ENCODE peak calls at places on chromosomes 11 and 22, in seven cellular contexts. One of them, this sample, is unnamed.

GRCh38 chr11:115760921-115761320 is 256.7 kb upstream of the CADM1 start:
- DNase-seq in gastrocnemius medialis: no peak
- DNase-seq in stimulated activated naive CD4-positive, alpha-beta T cell: no peak
- DNase-seq in NCI-H1417 treated with DMSO at 0.1 percent for 48 hours: no peak
- DNase-seq in activated CD8-positive, alpha-beta memory T cell treated with anti-CD3 and anti-CD28 coated beads for 1 hour: no peak
- DNase-seq in GM23248: no peak
- DNase-seq in NCI-H524: no peak
- DNase-seq in this sample: no peak

GRCh38 chr11:121577106-121577505 is 124.3 kb upstream of the SORL1-AS1 start:
- DNase-seq in NCI-H524: no peak
- DNase-seq in activated CD8-positive, alpha-beta memory T cell treated with anti-CD3 and anti-CD28 coated beads for 1 hour: no peak
- DNase-seq in NCI-H1417 treated with DMSO at 0.1 percent for 48 hours: no peak
- DNase-seq in gastrocnemius medialis: no peak
- DNase-seq in stimulated activated naive CD4-positive, alpha-beta T cell: no peak
- DNase-seq in GM23248: no peak
- DNase-seq in this sample: no peak

GRCh38 chr22:17281026-17281809 is 62.0 kb upstream of the ADA2 start:
- DNase-seq in gastrocnemius medialis: no peak
- DNase-seq in stimulated activated naive CD4-positive, alpha-beta T cell: no peak
- DNase-seq in GM23248: no peak
- DNase-seq in activated CD8-positive, alpha-beta memory T cell treated with anti-CD3 and anti-CD28 coated beads for 1 hour: no peak
- DNase-seq in NCI-H1417 treated with DMSO at 0.1 percent for 48 hours: no peak
- DNase-seq in NCI-H524: no peak
- DNase-seq in this sample: no peak

GRCh38 chr11:8828055-8828454 is 82.9 kb upstream of the AKIP1 start:
- DNase-seq in NCI-H524: no peak
- DNase-seq in NCI-H1417 treated with DMSO at 0.1 percent for 48 hours: no peak
- DNase-seq in gastrocnemius medialis: no peak
- DNase-seq in GM23248: no peak
- DNase-seq in stimulated activated naive CD4-positive, alpha-beta T cell: no peak
- DNase-seq in activated CD8-positive, alpha-beta memory T cell treated with anti-CD3 and anti-CD28 coated beads for 1 hour: no peak
- DNase-seq in this sample: no peak

GRCh38 chr22:31122532-31123291 is at the start of gene INPP5J:
- DNase-seq in activated CD8-positive, alpha-beta memory T cell treated with anti-CD3 and anti-CD28 coated beads for 1 hour: no peak
- DNase-seq in NCI-H524: no peak
- DNase-seq in NCI-H1417 treated with DMSO at 0.1 percent for 48 hours: no peak
- DNase-seq in GM23248: peak; percentile 68
- DNase-seq in gastrocnemius medialis: peak; percentile 58
- DNase-seq in stimulated activated naive CD4-positive, alpha-beta T cell: no peak
- DNase-seq in this sample: peak; percentile 57

GRCh38 chr22:45009881-45010531 is at the start of gene PHF21B:
- DNase-seq in gastrocnemius medialis: no peak
- DNase-seq in stimulated activated naive CD4-positive, alpha-beta T cell: no peak
- DNase-seq in NCI-H524: peak; percentile 86
- DNase-seq in NCI-H1417 treated with DMSO at 0.1 percent for 48 hours: no peak
- DNase-seq in GM23248: peak; percentile 38
- DNase-seq in activated CD8-positive, alpha-beta memory T cell treated with anti-CD3 and anti-CD28 coated beads for 1 hour: no peak
- DNase-seq in this sample: peak; percentile 40

GRCh38 chr11:116310215-116310614 is 462.6 kb downstream of the BUD13 start:
- DNase-seq in activated CD8-positive, alpha-beta memory T cell treated with anti-CD3 and anti-CD28 coated beads for 1 hour: no peak
- DNase-seq in NCI-H1417 treated with DMSO at 0.1 percent for 48 hours: no peak
- DNase-seq in NCI-H524: no peak
- DNase-seq in gastrocnemius medialis: no peak
- DNase-seq in GM23248: no peak
- DNase-seq in stimulated activated naive CD4-positive, alpha-beta T cell: no peak
- DNase-seq in this sample: no peak

GRCh38 chr11:112455791-112456190 is 195.1 kb upstream of the PLET1 start:
- DNase-seq in gastrocnemius medialis: no peak
- DNase-seq in activated CD8-positive, alpha-beta memory T cell treated with anti-CD3 and anti-CD28 coated beads for 1 hour: no peak
- DNase-seq in NCI-H1417 treated with DMSO at 0.1 percent for 48 hours: no peak
- DNase-seq in NCI-H524: no peak
- DNase-seq in stimulated activated naive CD4-positive, alpha-beta T cell: no peak
- DNase-seq in GM23248: no peak
- DNase-seq in this sample: peak; percentile 14

GRCh38 chr22:47332246-47332980 is 570.0 kb downstream of the TBC1D22A start:
- DNase-seq in GM23248: no peak
- DNase-seq in NCI-H1417 treated with DMSO at 0.1 percent for 48 hours: no peak
- DNase-seq in NCI-H524: peak; percentile 28
- DNase-seq in gastrocnemius medialis: no peak
- DNase-seq in activated CD8-positive, alpha-beta memory T cell treated with anti-CD3 and anti-CD28 coated beads for 1 hour: no peak
- DNase-seq in stimulated activated naive CD4-positive, alpha-beta T cell: no peak
- DNase-seq in this sample: no peak

GRCh38 chr11:58579192-58580129 is 598 bp downstream of the ZFP91 start:
- DNase-seq in NCI-H1417 treated with DMSO at 0.1 percent for 48 hours: peak; percentile 56
- DNase-seq in gastrocnemius medialis: peak; percentile 91
- DNase-seq in stimulated activated naive CD4-positive, alpha-beta T cell: peak; percentile 90
- DNase-seq in activated CD8-positive, alpha-beta memory T cell treated with anti-CD3 and anti-CD28 coated beads for 1 hour: peak; percentile 84
- DNase-seq in NCI-H524: peak; percentile 69
- DNase-seq in GM23248: peak; percentile 96
- DNase-seq in this sample: peak; percentile 89

GRCh38 chr11:17529814-17530162 is 14.4 kb downstream of the USH1C start:
- DNase-seq in gastrocnemius medialis: no peak
- DNase-seq in NCI-H524: no peak
- DNase-seq in NCI-H1417 treated with DMSO at 0.1 percent for 48 hours: no peak
- DNase-seq in stimulated activated naive CD4-positive, alpha-beta T cell: no peak
- DNase-seq in GM23248: no peak
- DNase-seq in activated CD8-positive, alpha-beta memory T cell treated with anti-CD3 and anti-CD28 coated beads for 1 hour: no peak
- DNase-seq in this sample: no peak